ENCODE peak calls at places on chromosomes 4 and X, in five cellular contexts. V, H, D, L and N are unnamed samples.
A peak's percentile ranks its signal among the peaks of the same experiment; 100 is the strongest.

GRCh38 chrX:110722135-110722534 is 73.5 kb downstream of the CHRDL1 start:
- DNase-seq in V (no peak), H (no peak), D (no peak), L (no peak), N (no peak)

GRCh38 chr4:66489783-66490452 is 819.6 kb upstream of the EPHA5 start:
- DNase-seq in V (no peak), H (no peak), D (no peak), L (no peak), N (no peak)

GRCh38 chr4:38873290-38873949 is 5.8 kb downstream of the FAM114A1 start:
- DNase-seq in V (no peak), H (no peak), D (peak; percentile 54), L (no peak), N (no peak)

GRCh38 chr4:125547842-125548241 is 233.1 kb downstream of the FAT4 start:
- DNase-seq in V (no peak), H (no peak), D (no peak), L (no peak), N (no peak)

GRCh38 chrX:68684291-68684918 is 36.9 kb downstream of the STARD8 start:
- DNase-seq in V (peak; percentile 76), H (no peak), D (no peak), L (peak; percentile 48), N (no peak)

GRCh38 chrX:32448320-32448719 is 763.0 kb downstream of the DMD start:
- DNase-seq in V (no peak), H (no peak), D (peak; percentile 0), L (no peak), N (no peak)

GRCh38 chrX:42755820-42756219 is 22.1 kb downstream of the PPP1R2C start:
- DNase-seq in V (peak; percentile 56), H (no peak), D (no peak), L (peak; percentile 17), N (peak; percentile 34)

GRCh38 chr4:2163311-2163821 is 78.6 kb downstream of the HAUS3 start:
- DNase-seq in V (no peak), H (no peak), D (no peak), L (no peak), N (no peak)

GRCh38 chrX:21730011-21730410 is 27.9 kb downstream of the SMPX start:
- DNase-seq in V (no peak), H (no peak), D (no peak), L (no peak), N (no peak)

GRCh38 chr4:171067422-171067821 is 745.8 kb upstream of the GALNTL6 start:
- DNase-seq in V (no peak), H (no peak), D (no peak), L (no peak), N (no peak)

GRCh38 chrX:6363193-6363592 is 134.5 kb upstream of the NLGN4X start:
- DNase-seq in V (no peak), H (no peak), D (no peak), L (no peak), N (no peak)

GRCh38 chrX:23012162-23012561 is 12.4 kb downstream of the DDX53 start:
- DNase-seq in V (no peak), H (no peak), D (no peak), L (no peak), N (no peak)

GRCh38 chrX:17692709-17693346 is 44.5 kb upstream of the SCML1 start:
- DNase-seq in V (no peak), H (no peak), D (no peak), L (no peak), N (no peak)

GRCh38 chr4:150229538-150229937 is 151.3 kb downstream of the DCLK2 start:
- DNase-seq in V (no peak), H (no peak), D (no peak), L (no peak), N (no peak)

GRCh38 chrX:27918799-27919198 is 62.5 kb downstream of the DCAF8L1 start:
- DNase-seq in V (peak; percentile 13), H (no peak), D (no peak), L (peak; percentile 16), N (no peak)

GRCh38 chrX:56130436-56130835 is 101.7 kb upstream of the KLF8 start:
- DNase-seq in V (no peak), H (no peak), D (no peak), L (no peak), N (no peak)

GRCh38 chrX:53674581-53674980 is 11.9 kb downstream of the HUWE1 start:
- DNase-seq in V (no peak), H (no peak), D (no peak), L (no peak), N (no peak)

DNA sequence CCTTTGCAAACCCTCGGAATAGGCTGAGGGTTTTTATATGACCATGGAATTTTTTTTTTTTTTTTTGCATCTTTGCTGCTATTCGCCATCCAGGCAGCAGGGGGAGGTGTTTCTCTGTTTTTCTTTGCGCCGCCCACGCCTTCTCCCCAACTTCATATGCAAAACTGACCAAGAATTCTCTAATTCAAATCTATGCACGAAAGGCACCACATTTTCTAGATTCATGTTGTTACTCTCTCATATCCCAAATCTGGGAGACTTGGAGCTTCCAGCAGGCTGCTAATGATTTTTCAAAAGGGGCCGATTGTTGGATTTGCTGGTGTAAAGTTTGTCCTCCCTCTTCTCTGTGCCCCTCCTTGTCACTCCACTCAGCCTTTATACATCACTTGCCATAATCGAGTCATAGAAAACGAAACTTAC is 29.1 kb upstream of the BOD1L1 start:
- DNase-seq in V (peak; percentile 67), H (peak; percentile 13), D (peak; percentile 19), L (peak; percentile 60), N (peak; percentile 51)
- H3K4me3 ChIP-seq in V (no peak overlapping the region), H (peak overlapping the region; percentile 20), D (no peak overlapping the region), L (no peak overlapping the region), N (no peak overlapping the region)

GRCh38 chr4:44583393-44583792 is 68.0 kb downstream of the YIPF7 start:
- DNase-seq in V (no peak), H (no peak), D (no peak), L (no peak), N (no peak)
- H3K27ac ChIP-seq in V (no peak overlapping the region), H (no peak overlapping the region), D (no peak overlapping the region), L (no peak overlapping the region), N (no peak overlapping the region)

GRCh38 chr4:143396695-143397094 is 60.0 kb downstream of the GAB1 start:
- DNase-seq in V (no peak), H (no peak), D (no peak), L (no peak), N (no peak)
- H3K4me1 ChIP-seq in V (peaks cover 32% of the 10 kb centered on the region), H (no peaks in the 10 kb centered on the region), D (peaks cover 6% of the 10 kb centered on the region), L (peaks cover 13% of the 10 kb centered on the region), N (peaks cover 6% of the 10 kb centered on the region)

GRCh38 chr4:8168232-8168631 is 9.6 kb upstream of the ABLIM2 start:
- DNase-seq in V (no peak), H (no peak), D (no peak), L (no peak), N (no peak)
- H3K4me3 ChIP-seq in V (no peak overlapping the region), H (no peak overlapping the region), D (no peak overlapping the region), L (no peak overlapping the region), N (no peak overlapping the region)

DNA sequence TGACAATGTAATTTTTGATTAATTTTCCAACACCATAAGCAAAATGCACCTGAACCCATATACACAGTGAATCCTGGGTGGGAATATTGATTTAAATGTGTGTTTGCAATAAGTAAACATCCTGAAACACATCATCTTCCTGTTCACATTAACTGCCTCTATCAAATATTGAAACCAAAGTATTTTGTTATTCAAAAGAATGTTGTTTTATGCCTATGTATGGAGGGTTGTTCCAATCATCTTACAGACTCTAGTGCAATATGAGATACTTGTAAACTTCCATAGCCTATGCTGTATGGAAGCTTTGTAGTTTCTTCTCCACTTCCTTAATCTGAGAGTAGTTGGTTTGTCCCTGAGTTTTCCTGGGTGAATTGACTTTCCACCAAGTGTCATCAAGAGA is 105.4 kb upstream of the SLC7A11 start:
- DNase-seq in V (no peak), H (no peak), D (no peak), L (no peak), N (no peak)
- H3K27ac ChIP-seq in V (no peak overlapping the region), H (no peak overlapping the region), D (peak overlapping the region; percentile 35), L (no peak overlapping the region), N (no peak overlapping the region)

GRCh38 chr4:138235419-138235952 is 6.7 kb downstream of the SLC7A11 start:
- DNase-seq in V (no peak), H (no peak), D (no peak), L (no peak), N (no peak)
- H3K4me1 ChIP-seq in V (peaks cover 5% of the 10 kb centered on the region), H (no peaks in the 10 kb centered on the region), D (peaks cover 28% of the 10 kb centered on the region), L (peaks cover 22% of the 10 kb centered on the region), N (peaks cover 2% of the 10 kb centered on the region)

GRCh38 chrX:40007746-40008705 is 89.7 kb downstream of the BCOR start:
- DNase-seq in V (no peak), H (no peak), D (no peak), L (no peak), N (no peak)
- H3K4me3 ChIP-seq in V (no peak overlapping the region), H (no peak overlapping the region), D (no peak overlapping the region), L (no peak overlapping the region), N (no peak overlapping the region)

DNA sequence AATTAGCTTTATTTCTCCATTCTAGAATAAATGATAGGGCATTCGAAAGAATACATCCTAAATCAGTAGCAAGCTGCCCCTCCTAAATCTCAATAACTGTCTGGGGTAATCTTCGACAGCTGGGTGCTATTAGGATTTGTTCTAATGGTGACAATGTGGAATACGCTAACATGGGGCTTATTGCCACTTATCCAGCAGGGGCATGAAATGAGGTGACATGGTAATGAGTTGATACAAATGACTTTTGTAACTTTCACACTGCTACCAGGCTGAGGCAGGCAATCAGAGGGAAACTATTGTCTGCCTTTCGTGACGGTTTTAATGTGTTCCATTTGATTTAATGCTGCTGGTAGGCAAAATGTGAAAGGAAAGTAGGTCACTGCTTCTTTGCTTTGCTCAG is 1047.4 kb upstream of the PABPC4L start:
- DNase-seq in V (no peak), H (no peak), D (no peak), L (no peak), N (no peak)
- H3K27ac ChIP-seq in V (no peak overlapping the region), H (no peak overlapping the region), D (no peak overlapping the region), L (no peak overlapping the region), N (no peak overlapping the region)